ENCODE peak calls at places on chromosomes 16 and 17, in ten cellular contexts. K is left ventricle myocardium inferior; S is brain microvascular endothelial cell; C is colonic mucosa; W is AG10803; T is MM.1S; V is upper lobe of left lung; D is neural crest cell; U is CD8-positive, alpha-beta T cell; A is cardiac muscle cell. M is an unnamed sample.

GRCh38 chr16:54033747-54034146 is 252.8 kb downstream of the IRX3 start:
- DNase-seq in W (no peak), A (no peak), U (no peak), D (no peak), S (no peak), V (no peak), C (no peak), K (no peak), T (no peak), M (no peak)

GRCh38 chr17:8557176-8557806 is 73.2 kb downstream of the MYH10 start:
- DNase-seq in A (peak), V (peak), T (no peak), S (no peak), C (no peak), W (peak), K (no peak), U (no peak), D (no peak), M (no peak)

GRCh38 chr17:78088529-78088928 is 40.0 kb downstream of the TMC6 start:
- DNase-seq in U (no peak), D (no peak), T (no peak), C (no peak), V (no peak), S (no peak), A (no peak), K (no peak), W (no peak), M (no peak)

GRCh38 chr16:12199524-12199923 is 223.0 kb downstream of the SNX29 start:
- DNase-seq in A (peak), V (no peak), W (no peak), K (no peak), U (no peak), D (no peak), C (no peak), S (no peak), T (no peak), M (no peak)

GRCh38 chr16:55634193-55634592 is 21.6 kb upstream of the SLC6A2 start:
- DNase-seq in A (no peak), U (no peak), T (no peak), D (no peak), K (no peak), W (no peak), S (no peak), V (no peak), C (no peak), M (no peak)

GRCh38 chr17:2347805-2348685 is 10.7 kb downstream of the SGSM2 start:
- DNase-seq in A (peak), K (no peak), T (no peak), C (peak), S (peak), U (no peak), W (peak), V (peak), D (peak), M (no peak)

GRCh38 chr17:75673487-75673886 is 6.3 kb downstream of the SAP30BP start:
- DNase-seq in A (no peak), V (no peak), K (no peak), C (no peak), U (no peak), T (no peak), W (no peak), S (no peak), D (no peak), M (no peak)

GRCh38 chr16:76280421-76280820 is 3.2 kb downstream of the CNTNAP4 start:
- DNase-seq in D (no peak), V (no peak), T (no peak), W (no peak), A (no peak), U (no peak), S (no peak), K (no peak), C (no peak), M (no peak)

GRCh38 chr16:88886311-88886914 is 20.0 kb upstream of the PABPN1L start:
- DNase-seq in W (no peak), V (peak), U (no peak), A (no peak), C (no peak), T (no peak), S (no peak), D (no peak), K (peak), M (no peak)

GRCh38 chr17:81844327-81844851 is 9.5 kb upstream of the PPP1R27 start:
- DNase-seq in S (no peak), V (no peak), A (no peak), T (no peak), D (no peak), W (no peak), U (no peak), C (no peak), K (no peak), M (no peak)

GRCh38 chr16:12231666-12232065 is 255.1 kb downstream of the SNX29 start:
- DNase-seq in W (peak), T (no peak), D (no peak), V (no peak), S (peak), U (no peak), K (no peak), C (no peak), A (no peak), M (no peak)

GRCh38 chr17:2023692-2024571 is 1.2 kb downstream of the RTN4RL1 start:
- DNase-seq in W (peak), S (no peak), C (no peak), K (no peak), V (peak), T (no peak), A (peak), U (no peak), D (no peak), M (no peak)

GRCh38 chr17:13568746-13569739 is 32.7 kb downstream of the HS3ST3A1 start:
- DNase-seq in S (peak), C (no peak), K (no peak), W (peak), U (no peak), V (no peak), A (peak), T (no peak), D (no peak), M (no peak)

GRCh38 chr17:1720856-1721386 is 3.6 kb upstream of the WDR81 start:
- DNase-seq in D (peak), A (peak), T (peak), W (peak), V (peak), C (peak), K (no peak), U (peak), S (peak), M (peak)

GRCh38 chr17:21239680-21240374 is 13.4 kb downstream of the NATD1 start:
- DNase-seq in T (peak), U (no peak), K (no peak), S (peak), V (no peak), D (no peak), A (peak), C (no peak), W (peak), M (peak)

GRCh38 chr16:64450170-64450569 is 671.7 kb downstream of the CDH11 start:
- DNase-seq in A (no peak), D (no peak), K (no peak), V (no peak), S (peak), T (no peak), U (no peak), W (peak), C (no peak), M (no peak)

GRCh38 chr16:11105038-11105903 is 150.7 kb downstream of the SOCS1 start:
- DNase-seq in V (peak), W (peak), A (no peak), S (peak), D (no peak), T (peak), K (no peak), C (peak), U (no peak), M (peak)

GRCh38 chr17:67666710-67667109 is 51.0 kb upstream of the NOL11 start:
- DNase-seq in C (no peak), S (no peak), D (no peak), V (no peak), T (no peak), K (no peak), U (no peak), W (no peak), A (no peak), M (no peak)

GRCh38 chr17:3681057-3681456 is 12.4 kb downstream of the EMC6 start:
- DNase-seq in K (no peak), W (no peak), A (no peak), S (no peak), T (no peak), V (no peak), C (no peak), U (no peak), D (no peak), M (no peak)

GRCh38 chr17:38730526-38731379 is 612 bp downstream of the CISD3 start:
- DNase-seq in S (no peak), U (no peak), W (peak), K (peak), C (peak), A (peak), V (peak), T (peak), D (no peak), M (no peak)

GRCh38 chr16:69073181-69073669 is 32.2 kb upstream of the HAS3 start:
- DNase-seq in S (peak), U (no peak), K (no peak), C (no peak), V (peak), D (no peak), W (peak), A (no peak), T (no peak), M (no peak)

GRCh38 chr17:79388556-79389295 is 222.1 kb downstream of the RBFOX3 start:
- DNase-seq in V (peak), C (peak), K (peak), U (no peak), D (peak), T (peak), W (peak), S (peak), A (peak), M (peak)

GRCh38 chr17:5110816-5111215 is 862 bp downstream of the ZNF232 start:
- DNase-seq in T (no peak), V (no peak), C (no peak), A (no peak), W (no peak), K (no peak), U (no peak), D (no peak), S (no peak), M (no peak)

GRCh38 chr17:33944826-33945225 is 310.3 kb upstream of the CCL2 start:
- DNase-seq in U (no peak), C (no peak), V (no peak), S (no peak), T (no peak), A (no peak), K (no peak), W (no peak), D (no peak), M (no peak)

GRCh38 chr17:75270966-75271232 is at the start of gene MIF4GD:
- DNase-seq in S (no peak), A (no peak), D (no peak), T (no peak), V (no peak), U (no peak), K (no peak), C (no peak), W (no peak), M (no peak)

GRCh38 chr16:87955302-87956168 is 4.3 kb downstream of the BANP start:
- DNase-seq in A (no peak), C (no peak), U (no peak), K (no peak), W (peak), S (peak), D (no peak), T (no peak), V (no peak), M (no peak)

GRCh38 chr17:63881935-63882601 is at the start of gene GH2:
- DNase-seq in W (peak), V (peak), K (no peak), S (peak), A (peak), U (peak), D (peak), C (peak), T (peak), M (peak)

GRCh38 chr16:11253009-11253994 is 2.7 kb downstream of the SOCS1 start:
- DNase-seq in A (no peak), T (no peak), V (no peak), D (no peak), C (no peak), W (peak), S (no peak), U (no peak), K (no peak), M (no peak)

GRCh38 chr17:45574376-45574775 is 83.9 kb upstream of the PLEKHM1 start:
- DNase-seq in V (no peak), K (no peak), S (peak), U (no peak), T (no peak), W (peak), C (no peak), D (no peak), A (no peak), M (no peak)

GRCh38 chr16:25785361-25785760 is 93.6 kb downstream of the HS3ST4 start:
- DNase-seq in D (no peak), S (no peak), V (no peak), U (no peak), A (no peak), C (no peak), K (no peak), T (no peak), W (no peak), M (no peak)

GRCh38 chr16:25786748-25787147 is 95.0 kb downstream of the HS3ST4 start:
- DNase-seq in U (no peak), V (no peak), S (no peak), W (no peak), C (no peak), T (no peak), A (no peak), D (no peak), K (no peak), M (no peak)

GRCh38 chr16:25783226-25783625 is 91.5 kb downstream of the HS3ST4 start:
- DNase-seq in W (no peak), V (no peak), D (no peak), U (no peak), S (no peak), C (no peak), K (no peak), T (no peak), A (no peak), M (no peak)

DNA sequence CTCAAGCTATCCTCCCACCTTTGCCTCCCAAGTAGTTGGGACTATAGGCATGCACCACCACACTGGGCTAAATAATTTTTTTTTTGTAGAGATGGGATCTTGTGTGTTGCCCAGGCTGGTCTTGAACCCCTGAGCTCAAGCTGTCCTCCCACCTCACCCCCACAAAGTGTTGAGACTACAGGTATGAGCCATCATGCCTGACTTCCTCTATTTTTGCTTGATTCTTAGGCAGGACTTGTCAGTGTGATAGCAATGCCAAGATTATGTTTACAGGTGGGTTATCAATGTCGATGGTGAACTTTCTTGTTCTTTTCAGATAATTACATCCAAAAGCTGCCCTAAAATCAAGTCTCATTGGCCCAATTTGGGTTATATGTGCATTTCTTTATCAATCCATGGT is 96.9 kb downstream of the HS3ST4 start:
- DNase-seq in W (no peak), A (no peak), K (no peak), C (no peak), V (no peak), T (no peak), D (no peak), S (no peak), U (no peak), M (no peak)
- TF ChIP-seq CTCF in W (no peak), A (no peak), K (no peak), C (no peak), V (no peak), T (no peak), D (no peak), S (no peak), U (no peak), M (no peak)

GRCh38 chr16:67820608-67821259 is 14.0 kb downstream of the TSNAXIP1 start:
- DNase-seq in K (no peak), V (no peak), A (no peak), T (no peak), W (no peak), C (no peak), U (no peak), S (no peak), D (no peak), M (no peak)
- TF ChIP-seq CTCF in K (no peak), V (no peak), A (no peak), T (no peak), W (no peak), C (no peak), U (no peak), S (no peak), D (no peak), M (no peak)

GRCh38 chr17:29862127-29862526 is 67.9 kb downstream of the SSH2 start:
- DNase-seq in T (no peak), V (no peak), S (no peak), U (no peak), A (no peak), D (no peak), K (no peak), C (no peak), W (no peak), M (no peak)

GRCh38 chr17:29866746-29867404 is 63.2 kb downstream of the SSH2 start:
- DNase-seq in T (no peak), V (no peak), K (no peak), C (no peak), S (no peak), W (no peak), U (no peak), D (no peak), A (no peak), M (no peak)

GRCh38 chr17:29870836-29871430 is 59.1 kb downstream of the SSH2 start:
- DNase-seq in C (no peak), U (no peak), T (no peak), V (no peak), A (no peak), S (no peak), D (no peak), K (no peak), W (peak), M (no peak)

GRCh38 chr17:29862951-29863350 is 67.1 kb downstream of the SSH2 start:
- DNase-seq in D (no peak), T (no peak), K (no peak), U (no peak), C (no peak), W (peak), S (no peak), V (no peak), A (no peak), M (no peak)

GRCh38 chr17:29867643-29868181 is 62.3 kb downstream of the SSH2 start:
- DNase-seq in K (no peak), C (no peak), U (no peak), D (no peak), W (no peak), V (no peak), A (peak), S (no peak), T (no peak), M (no peak)
- TF ChIP-seq CTCF in K (peak), C (no peak), U (no peak), D (peak), W (peak), V (no peak), A (peak), S (no peak), T (peak), M (no peak)

GRCh38 chr16:2186505-2186904 is 9.9 kb downstream of the CASKIN1 start:
- DNase-seq in U (no peak), W (no peak), D (no peak), S (no peak), V (no peak), T (no peak), C (no peak), A (no peak), K (no peak), M (no peak)
- TF ChIP-seq CTCF in U (no peak), W (no peak), D (no peak), S (no peak), V (no peak), T (no peak), C (no peak), A (no peak), K (no peak), M (no peak)

GRCh38 chr16:83799336-83799735 is 8.4 kb upstream of the HSBP1 start:
- DNase-seq in C (no peak), S (no peak), U (no peak), D (no peak), A (no peak), V (no peak), T (no peak), K (no peak), W (no peak), M (no peak)
- TF ChIP-seq CTCF in C (no peak), S (no peak), U (no peak), D (no peak), A (no peak), V (no peak), T (no peak), K (no peak), W (no peak), M (no peak)

GRCh38 chr17:55845385-55845784 is 94.5 kb downstream of the PCTP start:
- DNase-seq in K (peak), T (no peak), D (peak), A (peak), V (peak), U (no peak), S (peak), C (peak), W (peak), M (peak)
- TF ChIP-seq CTCF in K (peak), T (no peak), D (peak), A (peak), V (peak), U (no peak), S (peak), C (peak), W (peak), M (peak)

GRCh38 chr16:27867122-27868110 is 196.1 kb downstream of the GSG1L start:
- DNase-seq in K (peak), W (peak), S (peak), A (peak), V (peak), U (no peak), D (peak), C (peak), T (peak), M (peak)
- TF ChIP-seq CTCF in K (peak), W (peak), S (peak), A (peak), V (peak), U (peak), D (peak), C (peak), T (peak), M (peak)